ENCODE peak calls at places on chromosomes 7 and 10, in ten cellular contexts. One of them, this sample, is unnamed.

GRCh38 chr7:151520419-151521229 is 929 bp upstream of the RHEB start:
- DNase-seq in WERI-Rb-1: no peak
- DNase-seq in NB4: no peak
- DNase-seq in endothelial cell: peak; percentile 28
- DNase-seq in foreskin keratinocyte: no peak
- DNase-seq in progenitor cell of endocrine pancreas: peak; percentile 15
- DNase-seq in HCT116: no peak
- DNase-seq in OCI-LY7: no peak
- DNase-seq in astrocyte of the spinal cord: peak; percentile 16
- DNase-seq in WTC11: peak; percentile 56
- DNase-seq in this sample: peak; percentile 37

GRCh38 chr10:30967654-30968421 is 63.8 kb downstream of the ZNF438 start:
- DNase-seq in NB4: no peak
- DNase-seq in OCI-LY7: no peak
- DNase-seq in HCT116: no peak
- DNase-seq in WERI-Rb-1: no peak
- DNase-seq in foreskin keratinocyte: no peak
- DNase-seq in progenitor cell of endocrine pancreas: no peak
- DNase-seq in endothelial cell: no peak
- DNase-seq in astrocyte of the spinal cord: no peak
- DNase-seq in WTC11: no peak
- DNase-seq in this sample: no peak

GRCh38 chr10:79051766-79052165 is 17.0 kb upstream of the ZMIZ1 start:
- DNase-seq in NB4: no peak
- DNase-seq in HCT116: no peak
- DNase-seq in WERI-Rb-1: no peak
- DNase-seq in astrocyte of the spinal cord: no peak
- DNase-seq in OCI-LY7: no peak
- DNase-seq in WTC11: peak; percentile 11
- DNase-seq in foreskin keratinocyte: no peak
- DNase-seq in endothelial cell: no peak
- DNase-seq in progenitor cell of endocrine pancreas: no peak
- DNase-seq in this sample: no peak

GRCh38 chr7:84538268-84538667 is 343.7 kb upstream of the SEMA3A start:
- DNase-seq in OCI-LY7: no peak
- DNase-seq in NB4: no peak
- DNase-seq in WERI-Rb-1: no peak
- DNase-seq in HCT116: no peak
- DNase-seq in foreskin keratinocyte: no peak
- DNase-seq in astrocyte of the spinal cord: no peak
- DNase-seq in endothelial cell: no peak
- DNase-seq in WTC11: no peak
- DNase-seq in progenitor cell of endocrine pancreas: no peak
- DNase-seq in this sample: no peak

GRCh38 chr10:69051303-69051702 is 36.6 kb upstream of the SRGN start:
- DNase-seq in endothelial cell: no peak
- DNase-seq in progenitor cell of endocrine pancreas: no peak
- DNase-seq in astrocyte of the spinal cord: peak; percentile 9
- DNase-seq in HCT116: no peak
- DNase-seq in OCI-LY7: no peak
- DNase-seq in NB4: peak; percentile 75
- DNase-seq in WERI-Rb-1: no peak
- DNase-seq in foreskin keratinocyte: no peak
- DNase-seq in WTC11: no peak
- DNase-seq in this sample: peak; percentile 66

GRCh38 chr7:134593530-134594392 is 44.9 kb downstream of the AKR1B15 start:
- DNase-seq in WERI-Rb-1: peak; percentile 13
- DNase-seq in foreskin keratinocyte: no peak
- DNase-seq in NB4: peak; percentile 47
- DNase-seq in astrocyte of the spinal cord: peak; percentile 86
- DNase-seq in HCT116: no peak
- DNase-seq in OCI-LY7: no peak
- DNase-seq in endothelial cell: no peak
- DNase-seq in progenitor cell of endocrine pancreas: no peak
- DNase-seq in WTC11: no peak
- DNase-seq in this sample: no peak

GRCh38 chr10:30176776-30177533 is 117.6 kb upstream of the JCAD start:
- DNase-seq in astrocyte of the spinal cord: no peak
- DNase-seq in WERI-Rb-1: no peak
- DNase-seq in foreskin keratinocyte: no peak
- DNase-seq in endothelial cell: no peak
- DNase-seq in NB4: no peak
- DNase-seq in WTC11: no peak
- DNase-seq in OCI-LY7: no peak
- DNase-seq in HCT116: no peak
- DNase-seq in progenitor cell of endocrine pancreas: no peak
- DNase-seq in this sample: no peak

GRCh38 chr10:43824934-43825333 is 176.3 kb upstream of the ZNF32 start:
- DNase-seq in WTC11: no peak
- DNase-seq in endothelial cell: no peak
- DNase-seq in OCI-LY7: no peak
- DNase-seq in NB4: no peak
- DNase-seq in WERI-Rb-1: no peak
- DNase-seq in HCT116: no peak
- DNase-seq in foreskin keratinocyte: no peak
- DNase-seq in progenitor cell of endocrine pancreas: no peak
- DNase-seq in astrocyte of the spinal cord: peak; percentile 53
- DNase-seq in this sample: no peak

GRCh38 chr10:92913973-92914372 is 65.7 kb downstream of the EXOC6 start:
- DNase-seq in foreskin keratinocyte: no peak
- DNase-seq in OCI-LY7: no peak
- DNase-seq in WTC11: peak; percentile 43
- DNase-seq in endothelial cell: no peak
- DNase-seq in WERI-Rb-1: peak; percentile 85
- DNase-seq in progenitor cell of endocrine pancreas: no peak
- DNase-seq in astrocyte of the spinal cord: no peak
- DNase-seq in HCT116: no peak
- DNase-seq in NB4: no peak
- DNase-seq in this sample: no peak

GRCh38 chr10:92916433-92916832 is 68.1 kb downstream of the EXOC6 start:
- DNase-seq in astrocyte of the spinal cord: no peak
- DNase-seq in WERI-Rb-1: no peak
- DNase-seq in OCI-LY7: no peak
- DNase-seq in NB4: no peak
- DNase-seq in HCT116: no peak
- DNase-seq in endothelial cell: no peak
- DNase-seq in progenitor cell of endocrine pancreas: no peak
- DNase-seq in WTC11: no peak
- DNase-seq in foreskin keratinocyte: no peak
- DNase-seq in this sample: peak; percentile 4

GRCh38 chr10:92915892-92916291 is 67.6 kb downstream of the EXOC6 start:
- DNase-seq in astrocyte of the spinal cord: no peak
- DNase-seq in HCT116: no peak
- DNase-seq in foreskin keratinocyte: no peak
- DNase-seq in OCI-LY7: no peak
- DNase-seq in progenitor cell of endocrine pancreas: no peak
- DNase-seq in endothelial cell: no peak
- DNase-seq in WTC11: no peak
- DNase-seq in WERI-Rb-1: no peak
- DNase-seq in NB4: no peak
- DNase-seq in this sample: no peak

DNA sequence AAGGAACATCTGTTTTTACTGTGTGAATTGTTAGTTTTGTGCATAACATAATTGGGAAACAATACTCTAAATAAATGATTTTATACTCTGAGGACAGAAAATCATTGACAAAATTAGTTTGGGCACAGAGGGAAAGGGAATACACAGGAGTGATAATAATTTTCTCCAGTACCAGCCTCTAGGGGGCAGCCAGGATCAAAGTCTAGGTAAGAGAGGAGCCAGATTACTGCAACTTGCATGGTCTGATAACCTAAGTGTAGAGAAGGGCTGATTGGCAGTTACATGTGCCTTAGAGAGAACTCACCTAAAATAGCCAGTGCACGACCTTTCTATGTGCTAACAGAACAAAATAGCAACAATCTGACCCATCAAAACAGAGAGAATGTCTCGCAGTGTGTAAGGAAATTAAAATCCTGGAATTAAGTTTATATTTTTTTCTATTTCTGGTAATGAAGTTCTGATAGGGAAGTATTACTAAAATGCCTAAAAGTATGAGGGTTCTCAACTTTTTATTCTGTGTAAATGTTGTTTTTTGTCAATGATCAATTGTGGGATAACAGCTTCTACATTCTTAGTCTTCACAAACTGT is 66.3 kb downstream of the EXOC6 start:
- DNase-seq in WERI-Rb-1: peak; percentile 83
- DNase-seq in OCI-LY7: peak; percentile 68
- DNase-seq in WTC11: peak; percentile 70
- DNase-seq in progenitor cell of endocrine pancreas: peak; percentile 29
- DNase-seq in NB4: peak; percentile 65
- DNase-seq in astrocyte of the spinal cord: peak; percentile 54
- DNase-seq in HCT116: peak; percentile 51
- DNase-seq in endothelial cell: peak; percentile 69
- DNase-seq in foreskin keratinocyte: peak; percentile 10
- DNase-seq in this sample: peak; percentile 41
- TF ChIP-seq CTCF in WERI-Rb-1: peak; percentile 64
- TF ChIP-seq CTCF in OCI-LY7: peak; percentile 93
- TF ChIP-seq CTCF in WTC11: peak; percentile 48
- TF ChIP-seq CTCF in progenitor cell of endocrine pancreas: peak; percentile 76
- TF ChIP-seq CTCF in NB4: peak; percentile 82
- TF ChIP-seq CTCF in astrocyte of the spinal cord: peak; percentile 82
- TF ChIP-seq CTCF in HCT116: peak; percentile 38
- TF ChIP-seq CTCF in endothelial cell: peak; percentile 65
- TF ChIP-seq CTCF in foreskin keratinocyte: peak; percentile 72
- TF ChIP-seq CTCF in this sample: peak; percentile 51

DNA sequence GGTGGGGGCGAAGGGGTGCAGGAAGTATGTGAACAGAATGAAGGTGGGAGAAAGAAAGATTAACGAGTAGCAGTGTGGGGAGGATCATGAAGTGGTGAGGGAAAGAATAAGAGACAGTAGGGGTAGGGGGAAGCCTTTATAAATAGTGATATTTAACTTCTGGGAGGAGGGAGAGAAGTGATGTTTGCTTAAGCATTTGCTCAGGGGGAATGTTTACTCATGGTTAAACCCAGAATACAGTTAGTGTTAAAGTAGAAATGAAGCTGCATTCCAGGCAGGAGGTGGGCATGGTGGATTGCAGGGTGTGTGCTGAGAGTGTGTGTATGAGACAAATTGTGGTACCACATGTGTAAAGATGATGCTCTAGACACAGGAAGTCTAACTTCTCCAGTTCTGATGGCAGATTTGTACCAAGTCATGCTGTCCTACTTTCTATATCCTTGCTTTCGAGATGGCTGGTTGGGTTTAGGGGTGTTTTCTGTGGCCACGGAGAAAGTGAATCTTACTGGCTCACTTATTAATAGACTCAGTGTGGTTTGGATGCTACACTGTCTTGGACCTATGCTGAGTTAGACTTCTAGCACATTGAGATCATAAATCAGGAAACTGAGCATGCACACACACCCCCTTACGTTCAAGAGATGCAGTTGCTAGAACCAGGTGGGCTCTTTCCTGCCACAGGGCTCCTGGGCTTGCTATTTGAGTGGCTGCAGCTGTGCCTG is 10.6 kb upstream of the DNMBP start:
- DNase-seq in endothelial cell: no peak
- DNase-seq in progenitor cell of endocrine pancreas: no peak
- DNase-seq in NB4: no peak
- DNase-seq in HCT116: no peak
- DNase-seq in foreskin keratinocyte: no peak
- DNase-seq in astrocyte of the spinal cord: no peak
- DNase-seq in WERI-Rb-1: no peak
- DNase-seq in OCI-LY7: peak; percentile 94
- DNase-seq in WTC11: no peak
- DNase-seq in this sample: peak; percentile 60
- TF ChIP-seq CTCF in endothelial cell: no peak
- TF ChIP-seq CTCF in progenitor cell of endocrine pancreas: no peak
- TF ChIP-seq CTCF in NB4: no peak
- TF ChIP-seq CTCF in HCT116: no peak
- TF ChIP-seq CTCF in foreskin keratinocyte: no peak
- TF ChIP-seq CTCF in astrocyte of the spinal cord: no peak
- TF ChIP-seq CTCF in WERI-Rb-1: no peak
- TF ChIP-seq CTCF in OCI-LY7: peak; percentile 64
- TF ChIP-seq CTCF in WTC11: no peak
- TF ChIP-seq CTCF in this sample: no peak

GRCh38 chr10:123367181-123367580 is 213.0 kb downstream of the BUB3 start:
- DNase-seq in HCT116: no peak
- DNase-seq in progenitor cell of endocrine pancreas: no peak
- DNase-seq in WTC11: no peak
- DNase-seq in astrocyte of the spinal cord: no peak
- DNase-seq in foreskin keratinocyte: no peak
- DNase-seq in OCI-LY7: no peak
- DNase-seq in endothelial cell: no peak
- DNase-seq in WERI-Rb-1: no peak
- DNase-seq in NB4: no peak
- DNase-seq in this sample: no peak

GRCh38 chr10:123359539-123359938 is 205.3 kb downstream of the BUB3 start:
- DNase-seq in WTC11: no peak
- DNase-seq in HCT116: no peak
- DNase-seq in NB4: peak; percentile 43
- DNase-seq in endothelial cell: no peak
- DNase-seq in foreskin keratinocyte: no peak
- DNase-seq in OCI-LY7: peak; percentile 8
- DNase-seq in astrocyte of the spinal cord: no peak
- DNase-seq in WERI-Rb-1: no peak
- DNase-seq in progenitor cell of endocrine pancreas: no peak
- DNase-seq in this sample: peak; percentile 22

GRCh38 chr10:123356799-123357198 is 202.6 kb downstream of the BUB3 start:
- DNase-seq in NB4: no peak
- DNase-seq in OCI-LY7: no peak
- DNase-seq in HCT116: no peak
- DNase-seq in endothelial cell: no peak
- DNase-seq in foreskin keratinocyte: no peak
- DNase-seq in WTC11: no peak
- DNase-seq in WERI-Rb-1: no peak
- DNase-seq in astrocyte of the spinal cord: no peak
- DNase-seq in progenitor cell of endocrine pancreas: no peak
- DNase-seq in this sample: no peak

GRCh38 chr10:123357363-123358075 is 203.3 kb downstream of the BUB3 start:
- DNase-seq in astrocyte of the spinal cord: no peak
- DNase-seq in foreskin keratinocyte: no peak
- DNase-seq in HCT116: no peak
- DNase-seq in progenitor cell of endocrine pancreas: no peak
- DNase-seq in WERI-Rb-1: no peak
- DNase-seq in WTC11: no peak
- DNase-seq in OCI-LY7: no peak
- DNase-seq in endothelial cell: no peak
- DNase-seq in NB4: no peak
- DNase-seq in this sample: no peak

GRCh38 chr10:123361832-123362231 is 207.6 kb downstream of the BUB3 start:
- DNase-seq in WTC11: no peak
- DNase-seq in WERI-Rb-1: no peak
- DNase-seq in HCT116: no peak
- DNase-seq in astrocyte of the spinal cord: no peak
- DNase-seq in endothelial cell: no peak
- DNase-seq in progenitor cell of endocrine pancreas: no peak
- DNase-seq in foreskin keratinocyte: no peak
- DNase-seq in NB4: no peak
- DNase-seq in OCI-LY7: no peak
- DNase-seq in this sample: no peak
- TF ChIP-seq CTCF in WTC11: no peak
- TF ChIP-seq CTCF in WERI-Rb-1: peak; percentile 19
- TF ChIP-seq CTCF in HCT116: no peak
- TF ChIP-seq CTCF in astrocyte of the spinal cord: no peak
- TF ChIP-seq CTCF in endothelial cell: no peak
- TF ChIP-seq CTCF in progenitor cell of endocrine pancreas: no peak
- TF ChIP-seq CTCF in foreskin keratinocyte: no peak
- TF ChIP-seq CTCF in NB4: no peak
- TF ChIP-seq CTCF in OCI-LY7: peak; percentile 16
- TF ChIP-seq CTCF in this sample: no peak

GRCh38 chr7:101869026-101869900 is 51.8 kb downstream of the CUX1 start:
- DNase-seq in OCI-LY7: peak; percentile 39
- DNase-seq in WTC11: peak; percentile 74
- DNase-seq in endothelial cell: peak; percentile 21
- DNase-seq in progenitor cell of endocrine pancreas: no peak
- DNase-seq in WERI-Rb-1: peak; percentile 71
- DNase-seq in astrocyte of the spinal cord: no peak
- DNase-seq in HCT116: no peak
- DNase-seq in foreskin keratinocyte: no peak
- DNase-seq in NB4: no peak
- DNase-seq in this sample: no peak

GRCh38 chr7:101866328-101866727 is 48.9 kb downstream of the CUX1 start:
- DNase-seq in OCI-LY7: no peak
- DNase-seq in astrocyte of the spinal cord: no peak
- DNase-seq in WTC11: no peak
- DNase-seq in progenitor cell of endocrine pancreas: no peak
- DNase-seq in foreskin keratinocyte: no peak
- DNase-seq in endothelial cell: no peak
- DNase-seq in WERI-Rb-1: no peak
- DNase-seq in NB4: no peak
- DNase-seq in HCT116: no peak
- DNase-seq in this sample: no peak

GRCh38 chr7:101868191-101868950 is 50.9 kb downstream of the CUX1 start:
- DNase-seq in progenitor cell of endocrine pancreas: no peak
- DNase-seq in foreskin keratinocyte: no peak
- DNase-seq in astrocyte of the spinal cord: no peak
- DNase-seq in NB4: no peak
- DNase-seq in OCI-LY7: peak; percentile 53
- DNase-seq in WERI-Rb-1: no peak
- DNase-seq in endothelial cell: no peak
- DNase-seq in HCT116: no peak
- DNase-seq in WTC11: no peak
- DNase-seq in this sample: no peak

GRCh38 chr7:101865031-101865824 is 47.8 kb downstream of the CUX1 start:
- DNase-seq in progenitor cell of endocrine pancreas: no peak
- DNase-seq in OCI-LY7: peak; percentile 91
- DNase-seq in endothelial cell: no peak
- DNase-seq in HCT116: no peak
- DNase-seq in astrocyte of the spinal cord: no peak
- DNase-seq in WERI-Rb-1: no peak
- DNase-seq in NB4: no peak
- DNase-seq in WTC11: no peak
- DNase-seq in foreskin keratinocyte: no peak
- DNase-seq in this sample: no peak

DNA sequence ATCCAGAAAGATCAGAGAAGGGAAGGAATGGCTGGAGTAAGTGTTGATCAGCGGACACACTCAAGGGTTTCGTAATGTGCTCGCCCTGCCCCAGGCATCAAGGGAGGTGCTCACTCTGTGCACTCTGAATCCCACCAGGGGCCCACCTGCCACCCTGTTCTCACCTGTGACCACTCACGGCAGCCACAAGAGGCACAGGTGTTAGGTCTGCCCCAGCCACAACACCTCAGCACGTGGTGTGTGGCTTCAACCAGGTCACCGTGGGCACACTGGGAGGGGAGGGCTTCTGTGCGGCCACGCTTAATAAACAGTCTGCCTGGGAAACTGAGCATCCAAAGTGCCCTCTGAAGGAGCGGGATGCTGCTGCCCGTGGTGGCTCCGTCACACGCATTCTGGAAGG is 49.8 kb downstream of the CUX1 start:
- DNase-seq in endothelial cell: no peak
- DNase-seq in OCI-LY7: peak; percentile 69
- DNase-seq in NB4: no peak
- DNase-seq in astrocyte of the spinal cord: no peak
- DNase-seq in foreskin keratinocyte: no peak
- DNase-seq in WTC11: no peak
- DNase-seq in WERI-Rb-1: no peak
- DNase-seq in HCT116: no peak
- DNase-seq in progenitor cell of endocrine pancreas: no peak
- DNase-seq in this sample: no peak
- TF ChIP-seq CTCF in endothelial cell: no peak
- TF ChIP-seq CTCF in OCI-LY7: peak; percentile 26
- TF ChIP-seq CTCF in NB4: no peak
- TF ChIP-seq CTCF in astrocyte of the spinal cord: no peak
- TF ChIP-seq CTCF in foreskin keratinocyte: no peak
- TF ChIP-seq CTCF in WTC11: no peak
- TF ChIP-seq CTCF in WERI-Rb-1: no peak
- TF ChIP-seq CTCF in HCT116: no peak
- TF ChIP-seq CTCF in progenitor cell of endocrine pancreas: no peak
- TF ChIP-seq CTCF in this sample: no peak

This sample was measured in GM20000.